ENCODE peak calls at places on chromosomes 1 and 21, in four cellular contexts. H is fibroblast of pulmonary artery, F is fibroblast of lung, C is hepatocyte. I is an unnamed sample.

GRCh38 chr1:169137357-169137756 is 30.9 kb downstream of the ATP1B1 start:
- DNase-seq in H (no peak), F (no peak), C (no peak), I (no peak)

GRCh38 chr1:11946647-11947046 is 12.1 kb downstream of the PLOD1 start:
- DNase-seq in H (peak), F (no peak), C (no peak), I (no peak)

GRCh38 chr1:205480349-205481278 is 23.9 kb upstream of the CDK18 start:
- DNase-seq in H (no peak), F (no peak), C (no peak), I (no peak)

GRCh38 chr1:117336087-117336817 is 31.0 kb upstream of the MAN1A2 start:
- DNase-seq in H (no peak), F (no peak), C (no peak), I (no peak)

GRCh38 chr1:41362357-41362721 is 1.1 kb downstream of the FOXO6 start:
- DNase-seq in H (no peak), F (no peak), C (no peak), I (no peak)

GRCh38 chr1:172278478-172278877 is 142.0 kb upstream of the C1orf105 start:
- DNase-seq in H (peak), F (peak), C (peak), I (peak)

GRCh38 chr1:186272486-186272885 is 102.6 kb downstream of the TPR start:
- DNase-seq in H (no peak), F (no peak), C (no peak), I (no peak)

GRCh38 chr1:178998295-178998694 is 27.4 kb upstream of the FAM20B start:
- DNase-seq in H (no peak), F (no peak), C (no peak), I (no peak)

GRCh38 chr1:171204311-171204710 is 19.2 kb downstream of the FMO2 start:
- DNase-seq in H (no peak), F (no peak), C (no peak), I (no peak)

GRCh38 chr1:218616681-218617080 is 271.5 kb downstream of the TGFB2 start:
- DNase-seq in H (peak), F (peak), C (no peak), I (no peak)

GRCh38 chr1:39926343-39926769 is 24.6 kb upstream of the MYCL start:
- DNase-seq in H (peak), F (no peak), C (no peak), I (peak)

GRCh38 chr1:210597555-210598134 is 268.9 kb downstream of the HHAT start:
- DNase-seq in H (peak), F (peak), C (peak), I (peak)

GRCh38 chr21:42234464-42235241 is 15.7 kb downstream of the ABCG1 start:
- DNase-seq in H (peak), F (peak), C (peak), I (no peak)

GRCh38 chr1:192045038-192045575 is 113.2 kb upstream of the RGS18 start:
- DNase-seq in H (peak), F (no peak), C (no peak), I (no peak)

GRCh38 chr1:67566803-67567202 is 118.2 kb upstream of the GADD45A start:
- DNase-seq in H (peak), F (no peak), C (no peak), I (no peak)

DNA sequence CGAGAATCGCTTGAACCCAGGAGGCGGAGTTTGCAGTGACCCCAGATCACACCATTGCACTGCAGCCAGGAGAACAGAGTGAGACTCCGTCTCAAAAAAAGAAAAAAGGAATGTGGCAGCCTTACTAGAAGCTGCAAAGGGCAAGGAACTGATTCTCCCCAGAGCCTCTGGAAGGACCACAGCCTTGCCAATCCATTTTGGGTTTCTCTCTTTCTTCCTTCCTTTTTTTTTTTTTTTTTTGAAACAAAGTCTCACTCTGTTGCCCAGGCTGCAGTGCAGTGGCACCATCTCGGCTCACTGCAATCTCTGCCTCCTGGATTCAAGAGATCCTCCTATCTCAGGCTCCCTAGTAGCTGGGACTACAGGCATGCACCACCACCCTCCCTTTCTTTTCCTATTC is 9.9 kb upstream of the IFNGR2 start:
- DNase-seq in H (no peak), F (no peak), C (no peak), I (no peak)
- TF ChIP-seq CTCF in H (no peak), F (no peak), C (no peak), I (no peak)

DNA sequence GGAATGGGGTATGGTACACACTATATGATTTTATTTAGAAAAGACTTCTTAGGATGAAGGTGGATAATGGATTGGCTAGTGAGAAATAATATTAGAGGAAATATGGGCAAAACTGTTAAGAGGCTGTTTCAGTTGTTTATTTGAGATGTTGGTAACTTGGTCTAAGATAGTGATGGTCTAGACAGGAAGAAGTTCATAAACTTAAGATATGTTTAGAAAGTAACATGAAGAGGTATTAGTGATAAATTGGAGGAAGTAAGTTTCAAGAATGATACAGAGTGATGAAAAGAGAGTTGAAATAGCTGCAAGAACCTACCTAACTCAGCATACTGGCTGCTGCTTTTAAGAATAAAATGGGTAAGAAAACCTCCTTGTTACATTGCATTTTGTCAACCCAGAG is 9.2 kb upstream of the PTPRC start:
- DNase-seq in H (no peak), F (no peak), C (no peak), I (no peak)
- H3K4me3 ChIP-seq in H (no peak), F (no peak), C (no peak), I (no peak)

GRCh38 chr1:107430540-107431228 is 289.8 kb downstream of the NTNG1 start:
- DNase-seq in H (peak), F (peak), C (peak), I (peak)
- TF ChIP-seq CTCF in H (peak), F (peak), C (peak), I (peak)

DNA sequence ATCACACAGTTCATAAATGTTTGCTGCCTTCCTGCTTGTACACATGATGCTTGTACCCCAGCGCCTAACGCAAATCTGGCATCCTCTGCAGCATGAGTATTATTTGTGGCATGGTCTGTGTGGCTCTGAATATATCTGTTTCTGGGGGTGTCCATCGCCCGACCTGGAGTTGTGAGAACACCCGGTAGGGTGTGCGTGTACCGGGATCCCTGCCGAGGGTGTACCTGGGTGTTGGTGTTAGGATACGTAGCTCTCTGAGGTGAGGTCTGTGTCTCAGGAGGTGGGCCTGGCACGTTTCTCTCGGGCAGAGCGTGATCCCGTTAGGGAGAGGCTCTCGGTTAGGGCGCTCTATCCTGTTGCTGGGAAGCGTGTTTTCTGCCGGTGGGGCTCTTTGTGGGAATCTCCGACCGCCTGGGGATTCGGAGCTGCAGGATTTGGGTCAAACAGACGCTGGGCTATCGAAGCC is 10.4 kb upstream of the CDC20 start:
- DNase-seq in H (no peak), F (no peak), C (no peak), I (peak)
- H3K4me3 ChIP-seq in H (peak), F (peak), C (peak), I (peak)

GRCh38 chr1:63777286-63777685 is 3.5 kb downstream of the ROR1 start:
- DNase-seq in H (no peak), F (no peak), C (no peak), I (no peak)
- TF ChIP-seq CTCF in H (peak), F (peak), C (peak), I (peak)

GRCh38 chr1:153616885-153617428 is 832 bp upstream of the S100A14 start:
- DNase-seq in H (no peak), F (no peak), C (no peak), I (no peak)

GRCh38 chr1:153617677-153618076 is 1.6 kb upstream of the S100A14 start:
- DNase-seq in H (peak), F (peak), C (peak), I (no peak)

GRCh38 chr1:153615406-153615805 is 719 bp downstream of the S100A14 start:
- DNase-seq in H (no peak), F (no peak), C (no peak), I (no peak)

GRCh38 chr1:153614906-153615305 is 1.2 kb downstream of the S100A14 start:
- DNase-seq in H (no peak), F (no peak), C (no peak), I (no peak)

GRCh38 chr1:153616144-153616884 is at the start of gene S100A14:
- DNase-seq in H (no peak), F (no peak), C (peak), I (no peak)
- H3K4me3 ChIP-seq in H (no peak), F (no peak), C (peak), I (no peak)

DNA sequence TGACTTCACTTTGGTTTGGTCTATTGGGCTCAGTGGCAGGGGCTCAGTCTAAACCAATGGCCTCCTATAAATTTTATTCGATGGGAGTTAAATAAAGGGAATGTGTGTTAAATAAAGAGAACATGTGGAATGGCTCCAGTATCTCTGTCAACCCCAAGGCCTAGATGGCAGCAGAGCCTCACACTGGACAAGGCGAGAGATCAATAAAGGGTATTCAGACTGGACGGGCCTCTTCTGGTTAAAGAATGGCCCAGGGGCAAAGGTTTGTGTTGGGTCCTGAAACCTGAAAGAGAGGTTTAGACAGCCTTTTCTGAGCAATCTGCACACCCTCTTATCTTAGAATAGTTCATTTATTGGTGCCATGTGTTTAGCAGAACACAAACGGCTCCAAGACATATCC is 34.7 kb downstream of the SH3BP5L start:
- DNase-seq in H (no peak), F (no peak), C (no peak), I (no peak)
- TF ChIP-seq CTCF in H (no peak), F (no peak), C (no peak), I (no peak)

DNA sequence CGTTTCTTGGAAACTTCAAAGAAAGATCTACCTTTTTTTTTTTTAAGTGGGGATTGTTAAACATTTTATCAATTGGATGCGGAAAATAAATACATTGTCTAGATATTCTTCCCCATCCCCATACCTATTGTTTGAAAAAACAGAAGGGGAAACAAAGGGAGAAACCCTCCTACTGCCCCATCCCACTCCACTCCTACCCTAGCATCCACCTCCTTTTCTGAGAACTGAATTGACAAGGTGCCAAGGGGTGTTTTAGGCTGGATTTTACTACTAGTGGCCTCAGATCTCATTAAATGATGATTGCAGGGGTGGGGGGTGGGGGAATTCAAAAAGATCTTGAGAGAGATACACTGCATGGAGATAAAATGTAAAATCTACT is 2.6 kb downstream of the EDARADD start:
- DNase-seq in H (no peak), F (no peak), C (no peak), I (no peak)
- H3K4me3 ChIP-seq in H (no peak), F (no peak), C (no peak), I (no peak)

I was measured in foreskin fibroblast.